ENCODE peak calls at places on chromosome 19, in eight cellular contexts. One of them, this sample, is unnamed.

GRCh38 chr19:55618426-55618825 is 5.9 kb downstream of the ZNF784 start:
- DNase-seq in K562: no peak
- DNase-seq in stomach: no peak
- DNase-seq in upper lobe of left lung: no peak
- DNase-seq in ovary: no peak
- DNase-seq in sigmoid colon: no peak
- DNase-seq in A549: no peak
- DNase-seq in H1: no peak
- DNase-seq in this sample: no peak

GRCh38 chr19:46868444-46868843 is 7.6 kb downstream of the ARHGAP35 start:
- DNase-seq in K562: no peak
- DNase-seq in stomach: no peak
- DNase-seq in upper lobe of left lung: no peak
- DNase-seq in ovary: no peak
- DNase-seq in sigmoid colon: no peak
- DNase-seq in A549: no peak
- DNase-seq in H1: no peak
- DNase-seq in this sample: no peak

GRCh38 chr19:36210497-36210896 is 4.0 kb downstream of the ZNF565 start:
- DNase-seq in K562: no peak
- DNase-seq in stomach: no peak
- DNase-seq in upper lobe of left lung: no peak
- DNase-seq in ovary: no peak
- DNase-seq in sigmoid colon: no peak
- DNase-seq in A549: no peak
- DNase-seq in H1: no peak
- DNase-seq in this sample: no peak

GRCh38 chr19:46073268-46073922 is 32.6 kb upstream of the IGFL4 start:
- DNase-seq in K562: no peak
- DNase-seq in stomach: no peak
- DNase-seq in upper lobe of left lung: no peak
- DNase-seq in ovary: no peak
- DNase-seq in sigmoid colon: no peak
- DNase-seq in A549: no peak
- DNase-seq in H1: no peak
- DNase-seq in this sample: no peak

GRCh38 chr19:18414504-18415176 is 4.6 kb upstream of the SSBP4 start:
- DNase-seq in K562: peak; percentile 42
- DNase-seq in stomach: no peak
- DNase-seq in upper lobe of left lung: no peak
- DNase-seq in ovary: peak; percentile 47
- DNase-seq in sigmoid colon: no peak
- DNase-seq in A549: peak; percentile 65
- DNase-seq in H1: no peak
- DNase-seq in this sample: no peak

GRCh38 chr19:12838182-12838890 is at the start of gene MAST1:
- DNase-seq in K562: peak; percentile 79
- DNase-seq in stomach: peak; percentile 50
- DNase-seq in upper lobe of left lung: peak; percentile 40
- DNase-seq in ovary: no peak
- DNase-seq in sigmoid colon: no peak
- DNase-seq in A549: peak; percentile 46
- DNase-seq in H1: peak; percentile 86
- DNase-seq in this sample: no peak

GRCh38 chr19:30696514-30696913 is 324.3 kb downstream of the ZNF536 start:
- DNase-seq in K562: peak; percentile 62
- DNase-seq in stomach: no peak
- DNase-seq in upper lobe of left lung: no peak
- DNase-seq in ovary: no peak
- DNase-seq in sigmoid colon: peak; percentile 50
- DNase-seq in A549: peak; percentile 78
- DNase-seq in H1: peak; percentile 82
- DNase-seq in this sample: no peak

GRCh38 chr19:46116121-46116520 is 8.4 kb downstream of the IGFL3 start:
- DNase-seq in K562: no peak
- DNase-seq in stomach: no peak
- DNase-seq in upper lobe of left lung: no peak
- DNase-seq in ovary: no peak
- DNase-seq in sigmoid colon: no peak
- DNase-seq in A549: no peak
- DNase-seq in H1: no peak
- DNase-seq in this sample: no peak

GRCh38 chr19:57320180-57321084 is at the start of gene ZNF543:
- DNase-seq in K562: peak; percentile 96
- DNase-seq in stomach: peak; percentile 95
- DNase-seq in upper lobe of left lung: peak; percentile 96
- DNase-seq in ovary: peak; percentile 93
- DNase-seq in sigmoid colon: peak; percentile 98
- DNase-seq in A549: peak; percentile 99
- DNase-seq in H1: peak; percentile 96
- DNase-seq in this sample: peak; percentile 91

GRCh38 chr19:46082728-46083050 is 41.8 kb downstream of the IGFL3 start:
- DNase-seq in K562: no peak
- DNase-seq in stomach: no peak
- DNase-seq in upper lobe of left lung: no peak
- DNase-seq in ovary: no peak
- DNase-seq in sigmoid colon: no peak
- DNase-seq in A549: peak; percentile 46
- DNase-seq in H1: no peak
- DNase-seq in this sample: no peak

GRCh38 chr19:44305457-44305856 is 632 bp upstream of the ZNF235 start:
- DNase-seq in K562: no peak
- DNase-seq in stomach: no peak
- DNase-seq in upper lobe of left lung: no peak
- DNase-seq in ovary: no peak
- DNase-seq in sigmoid colon: no peak
- DNase-seq in A549: no peak
- DNase-seq in H1: no peak
- DNase-seq in this sample: no peak

GRCh38 chr19:44306283-44306682 is 1.5 kb upstream of the ZNF235 start:
- DNase-seq in K562: no peak
- DNase-seq in stomach: no peak
- DNase-seq in upper lobe of left lung: no peak
- DNase-seq in ovary: no peak
- DNase-seq in sigmoid colon: no peak
- DNase-seq in A549: no peak
- DNase-seq in H1: no peak
- DNase-seq in this sample: no peak

GRCh38 chr19:44304659-44305193 is at the start of gene ZNF235:
- DNase-seq in K562: peak; percentile 84
- DNase-seq in stomach: peak; percentile 88
- DNase-seq in upper lobe of left lung: peak; percentile 91
- DNase-seq in ovary: peak; percentile 95
- DNase-seq in sigmoid colon: peak; percentile 95
- DNase-seq in A549: peak; percentile 96
- DNase-seq in H1: peak; percentile 84
- DNase-seq in this sample: peak; percentile 55

GRCh38 chr19:44303976-44304568 is 753 bp downstream of the ZNF235 start:
- DNase-seq in K562: peak; percentile 16
- DNase-seq in stomach: no peak
- DNase-seq in upper lobe of left lung: no peak
- DNase-seq in ovary: no peak
- DNase-seq in sigmoid colon: no peak
- DNase-seq in A549: peak; percentile 25
- DNase-seq in H1: no peak
- DNase-seq in this sample: no peak

DNA sequence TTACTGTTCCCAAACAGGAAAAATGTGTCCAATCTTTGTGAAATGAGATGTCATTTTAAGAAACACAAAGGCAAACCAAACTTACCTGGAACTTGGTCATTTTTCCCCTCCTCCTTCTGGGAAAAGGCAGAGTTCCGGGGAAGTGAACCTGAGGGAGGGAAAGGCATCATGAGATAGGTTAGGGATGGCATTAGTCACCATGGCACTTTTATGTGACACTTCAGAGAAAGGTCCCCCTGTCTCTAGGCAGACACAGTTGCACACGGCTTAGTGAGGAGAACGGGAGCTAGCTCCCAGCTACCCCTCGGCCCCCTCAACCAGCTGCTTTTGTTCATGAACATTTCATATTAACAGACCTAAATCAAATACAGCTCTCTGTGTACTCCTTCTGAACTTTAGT is 1.5 kb downstream of the ZNF235 start:
- DNase-seq in K562: no peak
- DNase-seq in stomach: no peak
- DNase-seq in upper lobe of left lung: no peak
- DNase-seq in ovary: no peak
- DNase-seq in sigmoid colon: no peak
- DNase-seq in A549: no peak
- DNase-seq in H1: no peak
- DNase-seq in this sample: no peak
- TF ChIP-seq EP300 in K562: no peak
- TF ChIP-seq EP300 in stomach: no peak
- TF ChIP-seq EP300 in upper lobe of left lung: no peak
- TF ChIP-seq EP300 in ovary: no peak
- TF ChIP-seq EP300 in sigmoid colon: no peak
- TF ChIP-seq EP300 in A549: no peak
- TF ChIP-seq EP300 in H1: no peak
- TF ChIP-seq EP300 in this sample: no peak

GRCh38 chr19:50511069-50511822 is at the start of gene JOSD2:
- DNase-seq in K562: peak; percentile 97
- DNase-seq in stomach: peak; percentile 98
- DNase-seq in upper lobe of left lung: peak; percentile 99
- DNase-seq in ovary: peak; percentile 98
- DNase-seq in sigmoid colon: peak; percentile 99
- DNase-seq in A549: peak; percentile 100
- DNase-seq in H1: peak; percentile 94
- DNase-seq in this sample: peak; percentile 98

GRCh38 chr19:50508850-50509190 is 2.2 kb downstream of the JOSD2 start:
- DNase-seq in K562: no peak
- DNase-seq in stomach: no peak
- DNase-seq in upper lobe of left lung: no peak
- DNase-seq in ovary: no peak
- DNase-seq in sigmoid colon: no peak
- DNase-seq in A549: no peak
- DNase-seq in H1: no peak
- DNase-seq in this sample: no peak

GRCh38 chr19:50510121-50510670 is 795 bp downstream of the JOSD2 start:
- DNase-seq in K562: no peak
- DNase-seq in stomach: no peak
- DNase-seq in upper lobe of left lung: no peak
- DNase-seq in ovary: no peak
- DNase-seq in sigmoid colon: no peak
- DNase-seq in A549: no peak
- DNase-seq in H1: no peak
- DNase-seq in this sample: no peak

GRCh38 chr19:50510700-50511068 is 307 bp downstream of the JOSD2 start:
- DNase-seq in K562: no peak
- DNase-seq in stomach: no peak
- DNase-seq in upper lobe of left lung: no peak
- DNase-seq in ovary: no peak
- DNase-seq in sigmoid colon: no peak
- DNase-seq in A549: no peak
- DNase-seq in H1: peak; percentile 61
- DNase-seq in this sample: no peak

GRCh38 chr19:50509366-50509765 is 1.6 kb downstream of the JOSD2 start:
- DNase-seq in K562: peak; percentile 43
- DNase-seq in stomach: no peak
- DNase-seq in upper lobe of left lung: no peak
- DNase-seq in ovary: no peak
- DNase-seq in sigmoid colon: no peak
- DNase-seq in A549: no peak
- DNase-seq in H1: no peak
- DNase-seq in this sample: no peak
- TF ChIP-seq EP300 in K562: no peak
- TF ChIP-seq EP300 in stomach: no peak
- TF ChIP-seq EP300 in upper lobe of left lung: no peak
- TF ChIP-seq EP300 in ovary: no peak
- TF ChIP-seq EP300 in sigmoid colon: no peak
- TF ChIP-seq EP300 in A549: no peak
- TF ChIP-seq EP300 in H1: no peak
- TF ChIP-seq EP300 in this sample: no peak

DNA sequence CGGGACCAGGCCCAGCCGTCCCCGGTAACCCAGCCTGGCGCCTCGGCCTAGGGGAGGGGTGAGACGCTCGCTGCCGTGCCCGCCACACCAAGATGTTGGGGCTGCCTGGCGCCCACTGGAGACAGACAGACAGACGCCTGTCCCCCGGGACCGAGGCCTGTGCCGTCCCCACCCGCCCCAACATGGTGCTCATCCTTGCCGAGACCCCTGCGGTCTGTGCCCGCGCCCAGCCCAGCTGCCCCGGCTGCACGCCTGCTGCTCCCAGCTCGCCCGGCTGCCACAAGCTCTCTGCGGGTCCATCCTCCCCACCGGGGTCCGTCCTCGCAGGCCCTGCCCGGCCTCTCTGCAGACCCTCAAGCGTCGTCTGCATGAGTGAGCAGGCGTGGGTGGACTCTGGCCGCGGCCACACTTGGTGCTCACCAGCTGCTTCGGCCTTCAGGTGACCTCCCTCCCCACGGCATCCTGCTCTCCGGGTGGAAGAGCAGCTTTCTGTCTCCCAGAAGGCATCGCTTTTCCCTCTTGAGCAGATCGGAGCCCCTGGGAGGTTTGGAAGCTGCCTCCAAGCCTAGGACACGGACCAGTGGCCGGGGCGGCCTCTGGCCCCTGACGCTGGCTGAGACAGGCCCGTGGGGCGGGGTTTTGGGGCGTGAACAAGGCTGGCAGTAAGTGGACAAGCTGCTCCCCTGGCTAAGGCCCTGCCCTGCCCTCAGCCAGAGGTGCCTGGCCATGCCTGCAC is 6.7 kb upstream of the TMPRSS9 start:
- DNase-seq in K562: no peak
- DNase-seq in stomach: no peak
- DNase-seq in upper lobe of left lung: no peak
- DNase-seq in ovary: no peak
- DNase-seq in sigmoid colon: no peak
- DNase-seq in A549: no peak
- DNase-seq in H1: no peak
- DNase-seq in this sample: no peak
- TF ChIP-seq EP300 in K562: no peak
- TF ChIP-seq EP300 in stomach: no peak
- TF ChIP-seq EP300 in upper lobe of left lung: no peak
- TF ChIP-seq EP300 in ovary: no peak
- TF ChIP-seq EP300 in sigmoid colon: no peak
- TF ChIP-seq EP300 in A549: no peak
- TF ChIP-seq EP300 in H1: no peak
- TF ChIP-seq EP300 in this sample: no peak

DNA sequence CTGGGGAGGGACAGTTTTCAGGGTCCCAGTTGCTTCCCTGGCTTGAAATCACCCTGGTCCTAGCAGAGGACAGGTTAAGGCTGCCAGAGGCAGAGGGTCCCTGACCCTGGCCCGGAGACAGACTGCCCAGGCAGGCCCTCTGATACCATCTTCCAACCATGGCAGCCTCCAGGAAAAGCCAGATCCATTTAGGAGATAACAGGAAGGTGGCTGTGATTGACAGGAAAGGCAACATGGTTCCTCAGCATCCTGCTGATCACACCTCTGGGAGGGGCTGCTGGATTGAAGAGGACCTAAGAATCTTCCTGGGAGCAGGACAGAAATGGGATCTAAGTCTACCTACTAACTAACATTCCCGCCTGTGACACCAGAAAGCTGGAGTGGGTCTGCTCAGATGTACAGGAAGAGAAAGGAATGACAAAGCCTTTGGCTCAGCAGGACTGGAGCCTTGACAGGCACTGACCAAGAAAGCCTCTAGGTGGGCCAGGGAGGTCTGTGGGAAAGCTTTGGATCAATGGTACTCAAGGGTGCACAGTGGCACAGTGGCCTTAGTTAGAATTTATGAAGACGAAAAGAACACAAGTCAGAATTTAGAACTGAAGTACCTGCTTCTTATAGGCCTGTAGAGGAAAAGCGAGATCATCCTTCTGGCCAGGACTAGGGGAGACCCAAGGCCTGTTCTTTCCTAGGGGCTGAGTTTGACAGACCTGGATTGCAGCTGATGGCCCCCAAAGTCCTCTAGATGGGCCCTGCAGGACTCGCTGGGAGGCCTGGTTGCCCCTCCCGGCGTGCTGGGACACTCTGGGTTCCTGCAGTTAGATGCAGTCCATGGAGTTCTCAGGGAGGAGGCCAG is 2.3 kb upstream of the PRKACA start:
- DNase-seq in K562: no peak
- DNase-seq in stomach: no peak
- DNase-seq in upper lobe of left lung: no peak
- DNase-seq in ovary: no peak
- DNase-seq in sigmoid colon: no peak
- DNase-seq in A549: no peak
- DNase-seq in H1: no peak
- DNase-seq in this sample: no peak
- TF ChIP-seq EP300 in K562: no peak
- TF ChIP-seq EP300 in stomach: no peak
- TF ChIP-seq EP300 in upper lobe of left lung: no peak
- TF ChIP-seq EP300 in ovary: no peak
- TF ChIP-seq EP300 in sigmoid colon: no peak
- TF ChIP-seq EP300 in A549: no peak
- TF ChIP-seq EP300 in H1: no peak
- TF ChIP-seq EP300 in this sample: no peak